ENCODE peak calls at places on chromosomes 12 and 14, in six cellular contexts. D is AG04450, U is WERI-Rb-1, T is heart left ventricle, H is fibroblast of pulmonary artery, Q is psoas muscle. W is an unnamed sample.
A peak's percentile ranks its signal among the peaks of the same experiment; 100 is the strongest.

GRCh38 chr14:71296184-71296583 is 388.9 kb downstream of the PCNX1 start:
- DNase-seq in Q (no peak), H (no peak), T (no peak), U (no peak), D (no peak), W (no peak)

GRCh38 chr12:71967176-71967575 is 28.5 kb downstream of the TPH2 start:
- DNase-seq in T (no peak), D (no peak), U (no peak), Q (no peak), H (no peak), W (no peak)

GRCh38 chr14:94542111-94542810 is 19.0 kb upstream of the SERPINA4 start:
- DNase-seq in Q (no peak), H (peak; percentile 61), T (no peak), D (no peak), U (no peak), W (peak; percentile 5)

GRCh38 chr12:21526053-21526452 is at the start of gene SPX:
- DNase-seq in Q (no peak), T (no peak), U (no peak), H (peak; percentile 26), D (no peak), W (no peak)

GRCh38 chr14:81311816-81312215 is 88.3 kb downstream of the STON2 start:
- DNase-seq in Q (no peak), U (no peak), D (no peak), T (no peak), H (no peak), W (no peak)

GRCh38 chr14:89540830-89541470 is 123.9 kb upstream of the FOXN3 start:
- DNase-seq in H (peak; percentile 68), D (peak; percentile 63), U (no peak), T (no peak), Q (no peak), W (peak; percentile 35)

GRCh38 chr14:103058209-103059055 is 1.1 kb upstream of the CDC42BPB start:
- DNase-seq in Q (peak; percentile 49), H (no peak), T (no peak), U (no peak), D (no peak), W (no peak)

GRCh38 chr12:50642035-50642451 is 121.9 kb upstream of the ATF1 start:
- DNase-seq in T (no peak), D (peak; percentile 53), H (peak; percentile 67), U (no peak), Q (no peak), W (no peak)

GRCh38 chr12:88325076-88325827 is 183.1 kb downstream of the TMTC3 start:
- DNase-seq in U (no peak), H (peak; percentile 85), T (no peak), D (peak; percentile 83), Q (no peak), W (peak; percentile 78)

GRCh38 chr14:36955376-36955775 is 217.0 kb downstream of the SLC25A21 start:
- DNase-seq in Q (no peak), D (no peak), T (no peak), U (no peak), H (no peak), W (no peak)

GRCh38 chr14:72568296-72568992 is 325.5 kb downstream of the DPF3 start:
- DNase-seq in T (no peak), D (no peak), H (no peak), U (no peak), Q (no peak), W (no peak)

GRCh38 chr12:1313906-1314305 is 280.5 kb downstream of the FBXL14 start:
- DNase-seq in T (no peak), D (no peak), Q (no peak), U (no peak), H (no peak), W (no peak)

GRCh38 chr14:27995688-27996087 is 770.9 kb upstream of the FOXG1 start:
- DNase-seq in H (no peak), T (no peak), U (no peak), Q (no peak), D (no peak), W (no peak)

GRCh38 chr12:108822458-108823205 is 34.8 kb downstream of the SSH1 start:
- DNase-seq in U (no peak), T (no peak), H (peak; percentile 43), Q (no peak), D (no peak), W (no peak)

GRCh38 chr14:57889245-57889644 is 23.4 kb upstream of the SLC35F4 start:
- DNase-seq in Q (no peak), D (no peak), U (no peak), T (peak; percentile 32), H (peak; percentile 36), W (peak; percentile 5)

GRCh38 chr12:29427964-29428363 is 47.0 kb upstream of the ERGIC2 start:
- DNase-seq in U (no peak), H (peak; percentile 50), T (no peak), Q (no peak), D (no peak), W (no peak)
- TF ChIP-seq CTCF in U (no peak), H (peak; percentile 33), T (peak; percentile 16), Q (no peak), D (peak; percentile 16), W (no peak)

GRCh38 chr12:129150721-129151120 is 297.4 kb downstream of the GLT1D1 start:
- DNase-seq in T (no peak), H (no peak), D (no peak), U (no peak), Q (no peak), W (no peak)
- H3K4me3 ChIP-seq in T (no peak overlapping the region), H (no peak overlapping the region), D (no peak overlapping the region), U (no peak overlapping the region), Q (no peak overlapping the region), W (no peak overlapping the region)

GRCh38 chr14:93033983-93034670 is 81.6 kb downstream of the ITPK1 start:
- DNase-seq in D (no peak), Q (no peak), U (peak; percentile 46), T (no peak), H (no peak), W (no peak)
- TF ChIP-seq CTCF in D (peak; percentile 48), Q (peak; percentile 20), U (peak; percentile 74), T (peak; percentile 50), H (peak; percentile 43), W (peak; percentile 53)

DNA sequence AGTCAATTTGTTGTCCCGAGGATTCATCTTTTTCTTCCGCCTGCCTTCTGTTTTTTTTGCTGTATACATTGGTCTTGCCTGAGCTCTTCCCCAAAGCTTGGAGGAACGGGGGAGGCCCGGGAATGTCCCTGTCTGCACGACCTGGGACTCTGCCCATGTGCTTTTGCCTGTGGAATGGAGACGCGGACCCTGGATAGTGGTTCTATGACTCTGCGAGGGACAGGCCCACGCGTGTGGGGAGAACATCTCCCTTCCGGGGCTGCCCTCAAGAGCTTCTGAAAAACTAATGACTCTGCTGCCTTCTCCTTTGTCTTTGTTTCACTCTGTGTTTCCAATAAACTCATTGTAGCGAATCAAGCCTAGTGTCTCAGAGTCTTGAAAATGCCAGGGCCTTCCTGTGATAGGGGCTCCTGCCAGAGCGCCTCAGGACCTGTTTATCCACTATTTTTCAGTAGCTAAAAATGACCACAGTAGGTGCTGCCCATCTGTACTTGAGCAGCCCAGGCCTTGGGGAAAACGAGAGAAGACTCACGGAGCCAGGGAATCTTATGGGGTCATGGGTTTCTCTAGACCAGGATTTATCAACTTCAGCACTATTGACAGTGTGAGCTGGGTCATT is 12.3 kb downstream of the KRT83 start:
- DNase-seq in Q (no peak), U (no peak), D (no peak), T (no peak), H (no peak), W (no peak)
- H3K4me3 ChIP-seq in Q (peak overlapping the region; percentile 69), U (no peak overlapping the region), D (peak overlapping the region; percentile 54), T (peak overlapping the region; percentile 58), H (peak overlapping the region; percentile 45), W (peak overlapping the region; percentile 31)

GRCh38 chr12:19971396-19971802 is 396.9 kb upstream of the PDE3A start:
- DNase-seq in H (peak; percentile 48), Q (no peak), U (no peak), T (no peak), D (no peak), W (no peak)
- TF ChIP-seq CTCF in H (no peak), Q (no peak), U (no peak), T (no peak), D (no peak), W (no peak)

W was measured in HFF-Myc.